ENCODE peak calls at places on chromosomes 2 and 18, in ten cellular contexts. L, I, G, Y, W, P, U, R, A and S are unnamed samples.
A peak's percentile ranks its signal among the peaks of the same experiment; 100 is the strongest.

GRCh38 chr18:71784777-71785176 is 759.4 kb downstream of the CBLN2 start:
- DNase-seq in L (no peak), I (no peak), G (no peak), Y (no peak), W (no peak), P (no peak), U (no peak), R (peak; percentile 5), A (no peak), S (no peak)

GRCh38 chr18:22705328-22705727 is 227.8 kb upstream of the RBBP8 start:
- DNase-seq in L (no peak), I (no peak), G (no peak), Y (no peak), W (no peak), P (no peak), U (no peak), R (no peak), A (no peak), S (no peak)

GRCh38 chr2:224946911-224947310 is 95.4 kb downstream of the DOCK10 start:
- DNase-seq in L (no peak), I (no peak), G (no peak), Y (no peak), W (no peak), P (no peak), U (no peak), R (no peak), A (no peak), S (no peak)

GRCh38 chr2:11571170-11571569 is 37.3 kb downstream of the GREB1 start:
- DNase-seq in L (no peak), I (peak; percentile 23), G (no peak), Y (no peak), W (peak; percentile 26), P (no peak), U (no peak), R (no peak), A (peak; percentile 62), S (no peak)

GRCh38 chr2:62561586-62561985 is 55.6 kb upstream of the TMEM17 start:
- DNase-seq in L (no peak), I (no peak), G (no peak), Y (no peak), W (no peak), P (no peak), U (no peak), R (no peak), A (no peak), S (no peak)

GRCh38 chr18:49628993-49629795 is 67.3 kb downstream of the LIPG start:
- DNase-seq in L (peak; percentile 88), I (peak; percentile 84), G (peak; percentile 30), Y (no peak), W (no peak), P (no peak), U (peak; percentile 98), R (no peak), A (no peak), S (peak; percentile 86)

GRCh38 chr2:207115715-207116364 is 49.9 kb downstream of the KLF7 start:
- DNase-seq in L (no peak), I (peak; percentile 19), G (no peak), Y (no peak), W (no peak), P (no peak), U (no peak), R (no peak), A (no peak), S (no peak)

GRCh38 chr2:109355192-109355843 is 226.3 kb downstream of the SH3RF3 start:
- DNase-seq in L (no peak), I (no peak), G (no peak), Y (no peak), W (peak; percentile 44), P (no peak), U (no peak), R (no peak), A (no peak), S (no peak)

GRCh38 chr2:158740591-158740990 is 54.5 kb upstream of the DAPL1 start:
- DNase-seq in L (no peak), I (no peak), G (no peak), Y (no peak), W (no peak), P (no peak), U (no peak), R (no peak), A (no peak), S (no peak)

GRCh38 chr2:160646684-160647444 is 153.3 kb upstream of the RBMS1 start:
- DNase-seq in L (no peak), I (no peak), G (no peak), Y (no peak), W (no peak), P (no peak), U (peak; percentile 80), R (no peak), A (peak; percentile 88), S (peak; percentile 50)

GRCh38 chr2:179036353-179036905 is 13.5 kb downstream of the CCDC141 start:
- DNase-seq in L (no peak), I (no peak), G (no peak), Y (no peak), W (no peak), P (no peak), U (no peak), R (no peak), A (no peak), S (no peak)

GRCh38 chr2:172247203-172247602 is 144.5 kb upstream of the DLX2 start:
- DNase-seq in L (no peak), I (no peak), G (no peak), Y (no peak), W (no peak), P (no peak), U (no peak), R (no peak), A (no peak), S (no peak)
- TF ChIP-seq POLR2A in L (no peak), I (no peak), G (no peak), Y (no peak), W (no peak), P (no peak), U (no peak), R (no peak), A (no peak), S (no peak)

DNA sequence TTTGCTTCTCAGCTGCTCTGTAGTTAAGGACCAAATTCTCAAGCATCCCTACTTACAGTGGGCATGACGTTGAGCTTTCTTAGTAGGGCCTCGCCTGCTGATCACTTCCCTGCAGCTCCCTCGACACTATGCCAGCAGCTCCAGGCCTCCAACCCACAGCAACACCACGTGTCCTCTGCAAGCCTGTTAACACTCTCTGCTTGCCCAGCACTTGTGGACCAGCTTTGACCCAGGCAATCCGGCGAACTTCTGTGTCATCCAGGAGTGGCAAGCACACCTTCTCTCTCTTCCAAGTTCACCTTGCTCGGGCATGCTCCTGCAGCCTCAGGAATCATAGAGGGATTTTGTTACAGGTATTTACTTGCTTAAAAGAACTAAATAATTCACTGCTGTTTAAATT is 138.6 kb upstream of the FHL2 start:
- DNase-seq in L (no peak), I (no peak), G (no peak), Y (peak; percentile 2), W (peak; percentile 64), P (no peak), U (no peak), R (no peak), A (no peak), S (no peak)
- H3K27me3 ChIP-seq in L (no peaks in the 10 kb centered on the region), I (no peaks in the 10 kb centered on the region), G (no peaks in the 10 kb centered on the region), Y (no peaks in the 10 kb centered on the region), W (no peaks in the 10 kb centered on the region), P (no peaks in the 10 kb centered on the region), U (no peaks in the 10 kb centered on the region), R (peaks cover 60% of the 10 kb centered on the region), A (no peaks in the 10 kb centered on the region), S (no peaks in the 10 kb centered on the region)

GRCh38 chr18:75241705-75242104 is 31.1 kb downstream of the TSHZ1 start:
- DNase-seq in L (no peak), I (no peak), G (no peak), Y (no peak), W (no peak), P (no peak), U (no peak), R (no peak), A (no peak), S (no peak)

GRCh38 chr18:75244336-75244735 is 33.7 kb downstream of the TSHZ1 start:
- DNase-seq in L (no peak), I (no peak), G (no peak), Y (no peak), W (no peak), P (no peak), U (peak; percentile 35), R (peak; percentile 14), A (peak; percentile 42), S (no peak)

GRCh38 chr18:75238786-75239185 is 28.2 kb downstream of the TSHZ1 start:
- DNase-seq in L (no peak), I (no peak), G (no peak), Y (no peak), W (no peak), P (no peak), U (no peak), R (no peak), A (no peak), S (no peak)

GRCh38 chr18:75238100-75238499 is 27.5 kb downstream of the TSHZ1 start:
- DNase-seq in L (no peak), I (no peak), G (no peak), Y (no peak), W (no peak), P (no peak), U (no peak), R (no peak), A (no peak), S (no peak)

DNA sequence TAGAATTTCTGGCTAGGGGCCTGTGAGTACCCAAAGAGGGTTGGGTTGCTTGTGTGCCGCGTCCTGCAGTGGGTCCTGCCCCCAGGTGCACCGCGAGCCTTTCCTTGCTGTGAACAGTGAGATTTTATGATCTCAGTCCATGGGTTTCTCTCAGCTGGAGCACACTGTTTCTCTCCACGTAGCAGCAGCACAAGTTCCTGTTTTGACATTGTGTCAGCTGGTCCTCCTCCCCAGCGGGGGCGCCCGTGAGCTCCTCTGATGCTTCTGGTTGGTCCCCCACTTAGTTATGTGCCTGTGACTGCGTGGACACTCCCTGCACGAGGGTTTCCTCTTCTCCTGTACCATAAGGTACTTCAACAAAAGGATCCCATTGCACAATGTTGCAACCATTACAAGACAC is 29.8 kb downstream of the TSHZ1 start:
- DNase-seq in L (no peak), I (no peak), G (no peak), Y (no peak), W (no peak), P (no peak), U (no peak), R (peak; percentile 15), A (no peak), S (peak; percentile 43)
- TF ChIP-seq CTCF in L (no peak), I (no peak), G (no peak), Y (no peak), W (no peak), P (no peak), U (no peak), R (no peak), A (no peak), S (no peak)

DNA sequence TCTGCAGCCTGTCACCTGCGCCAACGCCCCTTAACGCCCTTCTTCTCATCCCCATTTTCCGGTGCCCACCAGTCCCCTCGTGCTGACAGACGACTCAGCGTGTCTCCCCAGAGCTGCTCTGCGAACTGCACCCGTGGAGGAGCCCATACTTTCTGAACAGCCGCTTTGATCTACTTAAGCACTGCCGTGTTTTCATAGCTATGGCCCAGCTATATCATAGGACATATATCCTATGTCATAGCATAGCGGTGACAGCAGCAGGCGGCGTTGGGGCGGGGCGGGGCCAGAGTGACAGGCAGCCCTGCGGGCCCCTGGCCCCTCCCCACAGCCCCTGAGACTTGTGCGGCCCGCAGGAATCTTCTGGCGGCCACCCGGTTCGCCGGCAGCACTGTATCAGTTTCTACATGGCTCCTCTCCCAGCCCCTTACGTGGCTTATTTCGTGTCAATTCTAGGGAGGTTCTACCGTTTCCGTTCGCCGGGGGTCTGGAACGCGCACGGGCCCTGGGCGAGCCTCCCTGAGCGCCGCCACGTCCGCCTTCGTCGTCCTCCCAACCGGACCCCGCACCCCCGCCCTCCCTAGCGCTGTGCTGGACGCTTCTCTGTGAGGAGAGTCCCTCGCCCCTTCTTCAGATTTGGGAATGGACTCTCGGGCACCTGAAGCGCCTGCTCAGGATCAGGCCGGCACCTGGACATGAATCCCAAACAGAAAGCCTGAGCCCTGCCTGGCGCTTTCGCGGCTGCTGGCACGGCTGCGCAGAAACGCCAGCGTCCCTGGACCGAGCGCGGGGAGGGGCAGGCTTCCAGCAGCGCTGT is 35.4 kb downstream of the PTPN18 start:
- DNase-seq in L (peak; percentile 88), I (peak; percentile 61), G (peak; percentile 73), Y (peak; percentile 82), W (no peak), P (peak; percentile 24), U (peak; percentile 86), R (peak; percentile 66), A (peak; percentile 81), S (peak; percentile 91)
- TF ChIP-seq POLR2A in L (peak; percentile 70), I (peak; percentile 16), G (no peak), Y (peak; percentile 32), W (no peak), P (no peak), U (peak; percentile 79), R (peak; percentile 60), A (peak; percentile 10), S (no peak)